ENCODE peak calls at places on chromosomes 13 and 19, in six cellular contexts. S is left ventricle myocardium inferior, R is prostate gland, C is tibial nerve, L is colonic mucosa, A is GM23248. O is an unnamed sample.

GRCh38 chr13:110206170-110206569 is 100.8 kb downstream of the COL4A1 start:
- DNase-seq in S (no peak), R (no peak), C (no peak), L (peak), A (no peak), O (no peak)

GRCh38 chr13:98222081-98222554 is 45.0 kb upstream of the RNF113B start:
- DNase-seq in S (no peak), R (peak), C (no peak), L (peak), A (peak), O (no peak)

GRCh38 chr13:42001580-42001979 is 40.7 kb upstream of the VWA8 start:
- DNase-seq in S (no peak), R (no peak), C (no peak), L (no peak), A (peak), O (no peak)

GRCh38 chr19:43957891-43958290 is 6.9 kb downstream of the ZNF221 start:
- DNase-seq in S (no peak), R (no peak), C (no peak), L (no peak), A (peak), O (no peak)

GRCh38 chr13:28864544-28864943 is 44.4 kb downstream of the MTUS2 start:
- DNase-seq in S (no peak), R (no peak), C (no peak), L (no peak), A (no peak), O (no peak)

GRCh38 chr13:75995966-75996365 is 359.8 kb downstream of the LMO7 start:
- DNase-seq in S (no peak), R (no peak), C (no peak), L (no peak), A (no peak), O (no peak)

GRCh38 chr19:17289489-17289888 is 7.8 kb downstream of the ANKLE1 start:
- DNase-seq in S (peak), R (no peak), C (no peak), L (peak), A (peak), O (peak)

GRCh38 chr13:98792321-98792720 is 39.8 kb upstream of the SLC15A1 start:
- DNase-seq in S (no peak), R (peak), C (no peak), L (no peak), A (no peak), O (no peak)

GRCh38 chr19:16368385-16369305 is 44.0 kb downstream of the KLF2 start:
- DNase-seq in S (no peak), R (no peak), C (no peak), L (no peak), A (no peak), O (no peak)

GRCh38 chr19:51293571-51294210 is 17.8 kb upstream of the IGLON5 start:
- DNase-seq in S (no peak), R (no peak), C (no peak), L (no peak), A (no peak), O (no peak)

DNA sequence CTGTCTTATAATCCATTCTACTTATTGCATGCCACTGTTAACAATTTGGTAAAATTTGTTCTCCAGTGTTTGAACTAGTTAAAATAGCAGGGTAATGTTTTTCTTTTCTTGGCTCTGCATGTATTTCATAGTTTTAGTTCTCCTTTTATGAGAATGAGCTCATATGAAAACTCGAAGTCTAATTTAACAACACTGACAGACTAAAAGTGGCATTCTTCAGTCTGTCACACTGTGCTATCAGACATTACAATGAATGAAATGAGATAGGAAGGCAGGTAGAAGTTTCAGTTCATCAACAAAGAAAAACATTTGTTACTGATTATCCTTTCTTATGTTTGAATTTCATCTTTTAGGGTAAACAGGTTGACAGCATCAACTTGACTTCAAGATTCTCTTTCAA is 10.1 kb downstream of the SPRYD7 start:
- DNase-seq in S (no peak), R (no peak), C (no peak), L (no peak), A (no peak), O (no peak)
- H3K27ac ChIP-seq in S (no peak), R (peak), C (no peak), L (no peak), A (no peak), O (no peak)

GRCh38 chr19:1648156-1648925 is 4.1 kb downstream of the TCF3 start:
- DNase-seq in S (no peak), R (no peak), C (no peak), L (no peak), A (no peak), O (no peak)

GRCh38 chr19:1648926-1649541 is 3.4 kb downstream of the TCF3 start:
- DNase-seq in S (no peak), R (no peak), C (no peak), L (no peak), A (peak), O (no peak)

GRCh38 chr19:1651061-1651547 is 1.3 kb downstream of the TCF3 start:
- DNase-seq in S (no peak), R (no peak), C (no peak), L (peak), A (peak), O (no peak)

GRCh38 chr19:1650627-1651009 is 1.8 kb downstream of the TCF3 start:
- DNase-seq in S (no peak), R (no peak), C (no peak), L (no peak), A (peak), O (no peak)

GRCh38 chr19:1649706-1650626 is 2.4 kb downstream of the TCF3 start:
- DNase-seq in S (no peak), R (no peak), C (no peak), L (no peak), A (no peak), O (no peak)
- H3K4me3 ChIP-seq in S (peak), R (no peak), C (no peak), L (no peak), A (peak), O (no peak)

DNA sequence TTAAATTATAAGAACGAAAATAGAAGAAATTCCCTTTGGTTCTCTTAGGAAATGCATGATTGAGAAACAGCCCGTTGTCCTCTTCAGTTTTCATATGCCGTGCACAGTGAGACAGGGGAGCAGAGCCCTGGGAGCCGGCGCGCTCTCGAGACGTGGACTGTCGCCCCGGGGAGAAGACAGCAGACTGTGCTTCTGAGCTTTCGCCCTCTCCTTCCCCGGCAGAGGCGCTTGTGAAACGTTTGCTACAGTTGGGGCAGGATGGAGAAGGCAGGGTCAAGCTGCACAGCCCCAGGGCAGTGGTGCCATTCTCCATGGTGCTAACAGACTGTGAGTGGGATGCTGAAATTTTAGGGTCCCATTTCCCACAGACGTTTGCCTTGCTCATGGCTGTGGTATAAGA is 192.2 kb upstream of the KL start:
- DNase-seq in S (no peak), R (no peak), C (no peak), L (no peak), A (no peak), O (no peak)
- H3K27ac ChIP-seq in S (no peak), R (no peak), C (no peak), L (no peak), A (peak), O (no peak)

DNA sequence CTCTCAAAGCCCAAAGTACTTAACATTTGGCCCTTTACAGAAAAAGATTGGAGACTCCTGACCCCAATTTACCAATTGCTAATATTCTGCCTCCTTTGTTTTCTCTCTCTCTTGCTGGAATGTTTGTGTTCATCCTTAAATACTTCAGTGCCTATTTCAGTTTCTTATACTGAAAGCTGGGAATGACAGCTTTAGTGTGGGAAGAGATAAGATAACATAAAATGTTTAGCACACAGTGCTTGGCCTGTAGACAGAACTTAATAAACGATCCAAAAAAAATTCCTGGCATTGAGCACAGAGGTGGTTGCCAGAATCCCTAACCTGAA is 3.0 kb upstream of the PLEKHF1 start:
- DNase-seq in S (no peak), R (no peak), C (no peak), L (no peak), A (no peak), O (no peak)
- H3K4me3 ChIP-seq in S (peak), R (no peak), C (no peak), L (no peak), A (peak), O (no peak)